ENCODE peak calls at places on chromosomes 7 and 10, in seven cellular contexts. One of them, this sample, is unnamed.
A peak's percentile ranks its signal among the peaks of the same experiment; 100 is the strongest.

GRCh38 chr7:130430841-130431713 is 9.7 kb downstream of the CEP41 start:
- DNase-seq in brain microvascular endothelial cell: peak; percentile 65
- DNase-seq in lung microvascular endothelial cell: peak; percentile 6
- DNase-seq in GM12865: no peak
- DNase-seq in cardiac muscle cell: peak; percentile 80
- DNase-seq in mammary epithelial cell: peak; percentile 14
- DNase-seq in B cell: no peak
- DNase-seq in this sample: no peak

GRCh38 chr7:10036693-10037092 is 937.0 kb upstream of the PHF14 start:
- DNase-seq in brain microvascular endothelial cell: no peak
- DNase-seq in lung microvascular endothelial cell: no peak
- DNase-seq in GM12865: no peak
- DNase-seq in cardiac muscle cell: no peak
- DNase-seq in mammary epithelial cell: no peak
- DNase-seq in B cell: no peak
- DNase-seq in this sample: no peak

GRCh38 chr10:47207280-47207613 is 92.8 kb upstream of the GDF10 start:
- DNase-seq in brain microvascular endothelial cell: no peak
- DNase-seq in lung microvascular endothelial cell: no peak
- DNase-seq in GM12865: no peak
- DNase-seq in cardiac muscle cell: peak; percentile 79
- DNase-seq in mammary epithelial cell: no peak
- DNase-seq in B cell: no peak
- DNase-seq in this sample: no peak

GRCh38 chr7:70498633-70499032 is 633.3 kb upstream of the GALNT17 start:
- DNase-seq in brain microvascular endothelial cell: no peak
- DNase-seq in lung microvascular endothelial cell: no peak
- DNase-seq in GM12865: no peak
- DNase-seq in cardiac muscle cell: no peak
- DNase-seq in mammary epithelial cell: no peak
- DNase-seq in B cell: no peak
- DNase-seq in this sample: no peak

GRCh38 chr7:41881313-41882130 is 178.6 kb upstream of the INHBA start:
- DNase-seq in brain microvascular endothelial cell: peak; percentile 78
- DNase-seq in lung microvascular endothelial cell: no peak
- DNase-seq in GM12865: peak; percentile 94
- DNase-seq in cardiac muscle cell: peak; percentile 48
- DNase-seq in mammary epithelial cell: no peak
- DNase-seq in B cell: peak; percentile 94
- DNase-seq in this sample: peak; percentile 81

GRCh38 chr7:54839538-54840213 is 80.7 kb upstream of the SEC61G start:
- DNase-seq in brain microvascular endothelial cell: peak; percentile 72
- DNase-seq in lung microvascular endothelial cell: peak; percentile 19
- DNase-seq in GM12865: peak; percentile 22
- DNase-seq in cardiac muscle cell: peak; percentile 57
- DNase-seq in mammary epithelial cell: peak; percentile 73
- DNase-seq in B cell: no peak
- DNase-seq in this sample: no peak

GRCh38 chr7:38310601-38311057 is 37.2 kb upstream of the TARP start:
- DNase-seq in brain microvascular endothelial cell: no peak
- DNase-seq in lung microvascular endothelial cell: peak; percentile 60
- DNase-seq in GM12865: no peak
- DNase-seq in cardiac muscle cell: peak; percentile 70
- DNase-seq in mammary epithelial cell: no peak
- DNase-seq in B cell: no peak
- DNase-seq in this sample: no peak

GRCh38 chr7:100132697-100133137 is 6.0 kb downstream of the MBLAC1 start:
- DNase-seq in brain microvascular endothelial cell: peak; percentile 49
- DNase-seq in lung microvascular endothelial cell: peak; percentile 81
- DNase-seq in GM12865: peak; percentile 80
- DNase-seq in cardiac muscle cell: peak; percentile 78
- DNase-seq in mammary epithelial cell: peak; percentile 42
- DNase-seq in B cell: peak; percentile 66
- DNase-seq in this sample: peak; percentile 77

GRCh38 chr7:37284805-37285211 is 163.9 kb downstream of the ELMO1 start:
- DNase-seq in brain microvascular endothelial cell: peak; percentile 2
- DNase-seq in lung microvascular endothelial cell: peak; percentile 81
- DNase-seq in GM12865: peak; percentile 48
- DNase-seq in cardiac muscle cell: peak; percentile 71
- DNase-seq in mammary epithelial cell: peak; percentile 28
- DNase-seq in B cell: peak; percentile 55
- DNase-seq in this sample: peak; percentile 31

GRCh38 chr7:22859676-22860290 is 37.1 kb upstream of the TOMM7 start:
- DNase-seq in brain microvascular endothelial cell: peak; percentile 42
- DNase-seq in lung microvascular endothelial cell: no peak
- DNase-seq in GM12865: peak; percentile 60
- DNase-seq in cardiac muscle cell: peak; percentile 62
- DNase-seq in mammary epithelial cell: peak; percentile 90
- DNase-seq in B cell: no peak
- DNase-seq in this sample: no peak

GRCh38 chr7:121853307-121853706 is 19.7 kb upstream of the PTPRZ1 start:
- DNase-seq in brain microvascular endothelial cell: no peak
- DNase-seq in lung microvascular endothelial cell: no peak
- DNase-seq in GM12865: no peak
- DNase-seq in cardiac muscle cell: peak; percentile 18
- DNase-seq in mammary epithelial cell: no peak
- DNase-seq in B cell: no peak
- DNase-seq in this sample: no peak

GRCh38 chr10:110273474-110273873 is 31.2 kb downstream of the SMNDC1 start:
- DNase-seq in brain microvascular endothelial cell: peak; percentile 43
- DNase-seq in lung microvascular endothelial cell: peak; percentile 56
- DNase-seq in GM12865: peak; percentile 48
- DNase-seq in cardiac muscle cell: peak; percentile 94
- DNase-seq in mammary epithelial cell: peak; percentile 81
- DNase-seq in B cell: no peak
- DNase-seq in this sample: no peak

GRCh38 chr7:140165422-140165821 is 11.4 kb downstream of the KDM7A start:
- DNase-seq in brain microvascular endothelial cell: peak; percentile 48
- DNase-seq in lung microvascular endothelial cell: no peak
- DNase-seq in GM12865: no peak
- DNase-seq in cardiac muscle cell: peak; percentile 68
- DNase-seq in mammary epithelial cell: peak; percentile 74
- DNase-seq in B cell: no peak
- DNase-seq in this sample: no peak

GRCh38 chr7:107359520-107360316 is 110.1 kb upstream of the GPR22 start:
- DNase-seq in brain microvascular endothelial cell: no peak
- DNase-seq in lung microvascular endothelial cell: no peak
- DNase-seq in GM12865: no peak
- DNase-seq in cardiac muscle cell: no peak
- DNase-seq in mammary epithelial cell: no peak
- DNase-seq in B cell: no peak
- DNase-seq in this sample: no peak